ENCODE peak calls at places on chromosomes 3 and 15, in five cellular contexts. G is suprapubic skin, E is GM23338, B is transverse colon, V is SK-N-SH. N is an unnamed sample.

GRCh38 chr3:183293966-183294365 is 40.9 kb downstream of the B3GNT5 start:
- DNase-seq in G (no peak), E (no peak), B (no peak), V (no peak), N (no peak)

GRCh38 chr15:57312323-57313133 is 63.8 kb upstream of the CGNL1 start:
- DNase-seq in G (no peak), E (no peak), B (peak), V (no peak), N (no peak)

GRCh38 chr15:49863431-49864205 is 242.8 kb downstream of the DTWD1 start:
- DNase-seq in G (no peak), E (no peak), B (no peak), V (no peak), N (no peak)

GRCh38 chr3:172307143-172307560 is 141.1 kb downstream of the GHSR start:
- DNase-seq in G (no peak), E (no peak), B (no peak), V (peak), N (no peak)

GRCh38 chr3:37096292-37096691 is 78.1 kb downstream of the LRRFIP2 start:
- DNase-seq in G (no peak), E (peak), B (no peak), V (no peak), N (no peak)

GRCh38 chr3:15401936-15402335 is 25.4 kb downstream of the METTL6 start:
- DNase-seq in G (no peak), E (no peak), B (no peak), V (no peak), N (no peak)

GRCh38 chr3:188037116-188037718 is 116.7 kb upstream of the LPP start:
- DNase-seq in G (no peak), E (peak), B (peak), V (no peak), N (no peak)

GRCh38 chr3:186931487-186932280 is 1.4 kb downstream of the ST6GAL1 start:
- DNase-seq in G (no peak), E (peak), B (peak), V (peak), N (no peak)

GRCh38 chr3:11607816-11608215 is 35.9 kb downstream of the VGLL4 start:
- DNase-seq in G (no peak), E (no peak), B (no peak), V (no peak), N (no peak)

DNA sequence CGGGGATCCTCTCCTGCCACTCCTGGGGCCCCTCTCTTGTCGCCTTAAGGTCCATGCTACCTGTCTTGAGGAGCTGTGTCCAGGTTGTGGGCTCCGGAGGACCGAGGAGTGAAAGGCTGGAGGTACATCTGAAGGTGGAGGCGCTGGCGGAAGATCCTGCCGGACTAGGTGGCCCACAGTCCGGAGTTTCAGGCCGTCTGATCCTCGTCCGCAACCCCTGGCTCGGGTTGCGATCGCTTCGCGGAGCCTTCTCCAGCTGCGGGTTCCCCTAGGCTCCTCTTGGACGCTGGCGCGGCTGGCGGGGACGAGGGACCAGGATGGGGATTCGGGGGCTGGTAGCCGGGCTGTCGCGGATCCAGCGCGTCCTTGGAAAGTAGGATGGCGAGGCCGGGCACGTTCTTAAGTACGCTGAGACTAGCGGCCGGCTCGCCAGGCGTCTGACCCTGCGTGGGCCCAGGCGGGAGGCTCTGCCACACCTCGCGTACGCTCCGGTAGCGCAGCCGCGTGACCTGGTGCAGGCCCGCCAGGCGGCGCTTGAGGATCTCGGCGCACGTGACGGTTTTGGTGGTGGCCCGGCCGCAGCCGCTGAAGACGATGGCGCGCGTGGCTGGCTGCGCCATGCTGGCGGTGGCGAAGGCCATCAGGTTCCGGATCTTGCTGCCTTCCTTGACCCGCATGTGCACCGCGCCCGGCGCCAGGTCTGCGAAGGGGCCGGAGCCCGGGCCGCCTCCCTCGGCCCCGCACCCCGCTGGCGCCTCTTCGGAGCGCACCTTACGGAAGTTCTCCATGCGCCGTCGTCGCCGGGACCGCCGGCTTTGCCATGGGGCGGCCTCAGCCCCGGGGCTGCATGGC is 550 bp downstream of the RPP25 start:
- DNase-seq in G (peak), E (peak), B (peak), V (peak), N (peak)
- TF ChIP-seq POLR2AphosphoS5 in G (peak), E (no peak), B (peak), V (no peak), N (no peak)

GRCh38 chr3:46986782-46987484 is 7.5 kb downstream of the NBEAL2 start:
- DNase-seq in G (no peak), E (peak), B (no peak), V (no peak), N (no peak)

GRCh38 chr3:46988616-46989015 is 9.2 kb downstream of the NBEAL2 start:
- DNase-seq in G (no peak), E (no peak), B (no peak), V (no peak), N (no peak)

GRCh38 chr3:46986055-46986730 is 6.7 kb downstream of the NBEAL2 start:
- DNase-seq in G (no peak), E (no peak), B (peak), V (no peak), N (no peak)

GRCh38 chr3:46989146-46989810 is 9.8 kb downstream of the NBEAL2 start:
- DNase-seq in G (no peak), E (peak), B (no peak), V (no peak), N (no peak)

DNA sequence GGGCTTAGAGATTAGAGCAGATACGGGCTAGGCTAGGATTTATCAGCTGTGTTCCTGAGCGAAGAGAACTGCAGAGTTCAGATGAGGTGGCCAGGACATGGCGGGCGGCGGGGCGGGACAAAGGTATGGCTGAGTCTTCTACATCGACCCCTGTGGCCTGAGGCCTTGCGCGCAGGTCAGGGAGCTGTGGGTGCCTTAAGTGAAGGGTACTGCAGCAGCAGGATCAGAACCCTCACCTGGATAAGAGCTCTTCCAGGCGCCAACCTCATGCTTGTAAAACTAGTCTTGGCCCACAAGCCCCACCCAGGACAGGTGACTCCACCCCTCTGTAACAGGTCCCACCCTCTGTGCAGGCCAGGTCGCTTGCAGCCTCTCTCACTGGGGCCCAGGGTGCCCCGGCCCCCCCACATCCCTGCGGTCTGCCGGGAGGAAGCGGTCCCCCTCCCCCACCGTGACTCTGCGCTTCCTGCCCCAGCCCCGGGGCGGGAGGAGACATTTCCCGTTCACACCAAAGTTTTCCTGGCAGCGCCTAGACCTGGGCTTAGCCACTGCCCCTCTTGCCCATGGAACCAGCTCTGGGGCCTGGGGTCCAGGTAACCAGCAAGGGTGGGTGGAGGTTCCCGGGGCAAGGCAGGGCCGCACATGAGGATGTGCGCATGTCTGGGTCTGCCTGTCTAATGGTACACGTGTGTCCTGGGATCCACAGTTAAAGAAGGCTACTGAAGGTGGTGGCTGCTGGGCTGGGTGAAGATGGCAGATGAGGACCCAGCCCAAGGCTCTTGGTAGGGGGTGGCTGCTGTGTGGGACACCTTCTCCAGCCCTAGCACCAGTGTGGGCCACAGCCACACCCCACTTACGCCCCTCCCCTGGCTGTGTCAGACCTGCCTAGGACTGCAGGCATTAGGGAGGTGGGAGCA is 8.3 kb downstream of the NBEAL2 start:
- DNase-seq in G (no peak), E (peak), B (peak), V (no peak), N (no peak)
- H3K27ac ChIP-seq in G (peak), E (peak), B (peak), V (no peak), N (no peak)

GRCh38 chr3:72892870-72893269 is 5.0 kb downstream of the GXYLT2 start:
- DNase-seq in G (no peak), E (peak), B (no peak), V (peak), N (no peak)
- TF ChIP-seq CTCF in G (no peak), E (peak), B (no peak), V (peak), N (no peak)

GRCh38 chr15:84915011-84915958 is 30.8 kb downstream of the SLC28A1 start:
- DNase-seq in G (no peak), E (peak), B (peak), V (peak), N (peak)
- TF ChIP-seq POLR2AphosphoS5 in G (no peak), E (no peak), B (peak), V (no peak), N (peak)

DNA sequence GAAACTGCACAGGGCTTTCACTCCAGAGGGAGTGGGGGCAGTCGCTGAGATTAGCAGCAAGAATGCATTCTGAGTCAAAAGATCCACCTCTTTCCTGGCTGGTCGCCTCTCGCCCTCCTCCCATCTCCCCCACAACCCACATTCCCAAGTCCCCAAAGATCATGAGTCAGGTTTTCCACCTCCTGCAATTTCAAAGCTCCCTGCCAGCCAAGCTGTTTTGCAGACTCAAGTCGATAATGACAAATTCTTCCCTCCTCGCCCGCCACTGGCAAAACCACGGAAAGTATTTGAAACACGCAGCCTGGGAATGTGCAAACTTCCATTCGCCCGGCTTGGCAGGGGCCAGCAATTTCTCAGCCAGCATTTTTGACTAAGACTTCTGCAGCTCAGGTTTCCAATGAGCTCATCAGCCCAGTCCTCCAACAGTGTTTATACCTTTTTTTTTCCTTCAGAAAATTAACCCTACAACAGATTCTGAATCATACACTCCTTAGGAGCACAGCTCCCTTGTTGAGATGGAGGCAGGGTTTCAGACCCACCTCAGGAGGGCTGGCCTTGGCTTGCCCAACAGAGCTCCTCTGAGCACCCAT is 181.4 kb downstream of the SMAD6 start:
- DNase-seq in G (peak), E (peak), B (peak), V (no peak), N (peak)
- H3K27ac ChIP-seq in G (peak), E (peak), B (peak), V (peak), N (peak)

GRCh38 chr3:49646236-49646635 is 27.9 kb upstream of the APEH start:
- DNase-seq in G (no peak), E (no peak), B (no peak), V (no peak), N (no peak)
- TF ChIP-seq CTCF in G (no peak), E (no peak), B (no peak), V (no peak), N (no peak)